ENCODE peak calls at places on chromosome 6, in four cellular contexts. One of them, this sample, is unnamed. For H3K36me3, the result is how much of the 10 kb centered on the place peaks cover.

GRCh38 chr6:46998436-46999017 is 43.6 kb downstream of the ADGRF1 start:
- DNase-seq in tibial nerve: no peak
- DNase-seq in stomach: no peak
- DNase-seq in body of pancreas: no peak
- DNase-seq in this sample: no peak

GRCh38 chr6:90216081-90216977 is 80.3 kb downstream of the BACH2 start:
- DNase-seq in tibial nerve: peak
- DNase-seq in stomach: no peak
- DNase-seq in body of pancreas: peak
- DNase-seq in this sample: peak

GRCh38 chr6:90458353-90459224 is 128.3 kb downstream of the MAP3K7 start:
- DNase-seq in tibial nerve: no peak
- DNase-seq in stomach: no peak
- DNase-seq in body of pancreas: no peak
- DNase-seq in this sample: no peak

GRCh38 chr6:63578757-63579156 is 6.5 kb downstream of the LOC128125822 start:
- DNase-seq in tibial nerve: no peak
- DNase-seq in stomach: no peak
- DNase-seq in body of pancreas: no peak
- DNase-seq in this sample: no peak

GRCh38 chr6:3312604-3313167 is 53.9 kb downstream of the PSMG4 start:
- DNase-seq in tibial nerve: no peak
- DNase-seq in stomach: no peak
- DNase-seq in body of pancreas: no peak
- DNase-seq in this sample: no peak

GRCh38 chr6:161544801-161545490 is 271.1 kb upstream of the AGPAT4 start:
- DNase-seq in tibial nerve: no peak
- DNase-seq in stomach: no peak
- DNase-seq in body of pancreas: no peak
- DNase-seq in this sample: no peak

GRCh38 chr6:128478230-128479047 is 42.0 kb downstream of the PTPRK start:
- DNase-seq in tibial nerve: no peak
- DNase-seq in stomach: no peak
- DNase-seq in body of pancreas: no peak
- DNase-seq in this sample: peak

GRCh38 chr6:113050010-113050893 is 703.1 kb downstream of the RFPL4B start:
- DNase-seq in tibial nerve: no peak
- DNase-seq in stomach: no peak
- DNase-seq in body of pancreas: no peak
- DNase-seq in this sample: no peak

GRCh38 chr6:56851104-56851503 is 103.8 kb upstream of the BEND6 start:
- DNase-seq in tibial nerve: no peak
- DNase-seq in stomach: no peak
- DNase-seq in body of pancreas: no peak
- DNase-seq in this sample: no peak

GRCh38 chr6:101832371-101832770 is 438.9 kb downstream of the GRIK2 start:
- DNase-seq in tibial nerve: no peak
- DNase-seq in stomach: no peak
- DNase-seq in body of pancreas: no peak
- DNase-seq in this sample: no peak

GRCh38 chr6:158042245-158042798 is 60.7 kb downstream of the SYNJ2 start:
- DNase-seq in tibial nerve: no peak
- DNase-seq in stomach: peak
- DNase-seq in body of pancreas: no peak
- DNase-seq in this sample: no peak

GRCh38 chr6:2460216-2460734 is 214.9 kb upstream of the GMDS start:
- DNase-seq in tibial nerve: no peak
- DNase-seq in stomach: no peak
- DNase-seq in body of pancreas: no peak
- DNase-seq in this sample: no peak

GRCh38 chr6:106249658-106250057 is 75.9 kb downstream of the ATG5 start:
- DNase-seq in tibial nerve: no peak
- DNase-seq in stomach: no peak
- DNase-seq in body of pancreas: no peak
- DNase-seq in this sample: no peak

GRCh38 chr6:38443750-38444149 is 196.0 kb downstream of the BTBD9 start:
- DNase-seq in tibial nerve: no peak
- DNase-seq in stomach: no peak
- DNase-seq in body of pancreas: no peak
- DNase-seq in this sample: no peak

GRCh38 chr6:124742971-124743370 is 219.3 kb upstream of the RNF217 start:
- DNase-seq in tibial nerve: no peak
- DNase-seq in stomach: no peak
- DNase-seq in body of pancreas: no peak
- DNase-seq in this sample: no peak

GRCh38 chr6:169647637-169648036 is 54.2 kb downstream of the WDR27 start:
- DNase-seq in tibial nerve: no peak
- DNase-seq in stomach: no peak
- DNase-seq in body of pancreas: no peak
- DNase-seq in this sample: no peak

GRCh38 chr6:37134622-37135191 is 35.2 kb upstream of the PIM1 start:
- DNase-seq in tibial nerve: peak
- DNase-seq in stomach: peak
- DNase-seq in body of pancreas: peak
- DNase-seq in this sample: peak

GRCh38 chr6:50602191-50602810 is 111.0 kb upstream of the TFAP2D start:
- DNase-seq in tibial nerve: peak
- DNase-seq in stomach: no peak
- DNase-seq in body of pancreas: no peak
- DNase-seq in this sample: no peak

GRCh38 chr6:13303668-13304017 is 24.7 kb downstream of the TBC1D7 start:
- DNase-seq in tibial nerve: peak
- DNase-seq in stomach: peak
- DNase-seq in body of pancreas: peak
- DNase-seq in this sample: peak

GRCh38 chr6:116564921-116565872 is 6.1 kb upstream of the RWDD1 start:
- DNase-seq in tibial nerve: no peak
- DNase-seq in stomach: no peak
- DNase-seq in body of pancreas: peak
- DNase-seq in this sample: no peak

GRCh38 chr6:160690458-160690857 is 11.6 kb upstream of the PLG start:
- DNase-seq in tibial nerve: no peak
- DNase-seq in stomach: no peak
- DNase-seq in body of pancreas: no peak
- DNase-seq in this sample: no peak

GRCh38 chr6:10309826-10310405 is 105.0 kb downstream of the TFAP2A start:
- DNase-seq in tibial nerve: no peak
- DNase-seq in stomach: no peak
- DNase-seq in body of pancreas: no peak
- DNase-seq in this sample: no peak

GRCh38 chr6:151702851-151703629 is 104.4 kb upstream of the ESR1 start:
- DNase-seq in tibial nerve: no peak
- DNase-seq in stomach: no peak
- DNase-seq in body of pancreas: no peak
- DNase-seq in this sample: no peak

GRCh38 chr6:51579013-51579412 is 508.4 kb downstream of the PKHD1 start:
- DNase-seq in tibial nerve: no peak
- DNase-seq in stomach: no peak
- DNase-seq in body of pancreas: no peak
- DNase-seq in this sample: no peak

GRCh38 chr6:137776786-137777185 is 90.3 kb upstream of the TNFAIP3 start:
- DNase-seq in tibial nerve: no peak
- DNase-seq in stomach: no peak
- DNase-seq in body of pancreas: no peak
- DNase-seq in this sample: peak

GRCh38 chr6:167141667-167142432 is 15.9 kb downstream of the GPR31 start:
- DNase-seq in tibial nerve: peak
- DNase-seq in stomach: peak
- DNase-seq in body of pancreas: peak
- DNase-seq in this sample: peak

GRCh38 chr6:168179702-168180382 is 100.8 kb upstream of the FRMD1 start:
- DNase-seq in tibial nerve: no peak
- DNase-seq in stomach: no peak
- DNase-seq in body of pancreas: no peak
- DNase-seq in this sample: no peak

DNA sequence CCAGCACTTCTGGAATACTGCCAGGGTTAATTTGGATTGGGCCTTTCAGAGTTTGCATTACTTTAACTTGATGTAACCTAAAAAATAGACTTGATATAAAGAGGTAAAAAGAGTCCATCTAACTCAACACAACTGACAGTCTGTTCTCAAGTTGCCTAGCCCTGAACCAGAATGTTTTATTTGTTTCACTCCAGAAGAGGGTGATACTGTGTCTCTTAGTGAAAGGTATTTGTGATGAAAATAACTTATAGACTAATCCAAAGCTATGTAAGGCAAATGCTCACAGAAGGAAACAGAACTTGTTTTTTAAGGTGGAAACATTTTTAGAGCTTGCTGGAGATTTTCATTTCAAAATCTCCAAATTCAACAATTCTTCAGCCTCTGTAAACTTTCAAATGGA is 469.1 kb upstream of the RUNX2 start:
- DNase-seq in tibial nerve: no peak
- DNase-seq in stomach: no peak
- DNase-seq in body of pancreas: no peak
- DNase-seq in this sample: no peak
- TF ChIP-seq CTCF in tibial nerve: no peak
- TF ChIP-seq CTCF in stomach: no peak
- TF ChIP-seq CTCF in body of pancreas: no peak
- TF ChIP-seq CTCF in this sample: no peak

DNA sequence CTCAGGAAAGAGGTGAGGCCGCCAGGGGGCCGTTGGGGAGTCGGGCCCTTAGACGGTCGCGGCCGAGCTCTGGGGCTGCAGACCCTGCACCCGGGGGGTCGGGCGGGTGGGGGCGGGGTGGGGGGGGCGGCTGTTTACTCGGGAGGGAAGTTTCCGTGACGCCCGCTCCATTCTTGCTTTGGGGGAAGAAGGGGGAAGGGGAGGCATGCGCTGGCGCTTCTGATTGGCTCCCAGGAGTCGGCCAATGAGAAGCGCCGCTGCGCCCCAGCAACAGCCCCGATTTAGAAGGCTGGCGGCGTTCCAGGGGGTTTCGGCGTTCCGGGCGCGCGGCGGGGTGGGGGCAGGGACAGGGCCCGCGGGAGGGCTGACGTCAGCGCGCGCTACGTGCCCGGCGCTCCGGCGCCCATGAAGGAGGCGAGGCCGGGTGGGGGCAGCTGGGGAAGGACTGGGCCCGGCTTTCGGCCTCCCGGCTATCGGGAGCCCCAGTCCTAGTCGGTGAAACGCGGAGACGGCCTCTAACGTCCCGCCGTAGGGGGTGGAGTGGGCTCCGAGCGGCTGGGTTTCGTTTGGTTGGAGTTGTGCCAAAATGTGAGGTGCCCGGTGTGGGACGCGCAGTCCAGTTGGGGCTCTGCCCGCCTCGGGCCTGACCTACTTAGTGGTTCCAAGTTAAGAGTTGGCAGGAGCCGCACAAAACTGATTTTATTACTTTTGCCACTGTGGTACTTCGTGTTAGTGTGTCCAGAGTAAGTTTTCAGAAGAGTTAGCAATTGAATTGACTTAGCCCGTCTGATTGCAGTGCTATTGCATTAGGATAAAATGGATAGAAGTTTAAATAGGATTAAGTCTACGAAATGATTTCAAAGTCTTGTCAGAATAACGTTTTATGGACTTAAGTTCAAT is 1.1 kb downstream of the PNRC1 start:
- DNase-seq in tibial nerve: peak
- DNase-seq in stomach: peak
- DNase-seq in body of pancreas: peak
- DNase-seq in this sample: peak
- TF ChIP-seq POLR2A in tibial nerve: peak
- TF ChIP-seq POLR2A in stomach: peak
- TF ChIP-seq POLR2A in body of pancreas: peak
- TF ChIP-seq POLR2A in this sample: peak

GRCh38 chr6:18142591-18142861 is 12.4 kb downstream of the TPMT start:
- DNase-seq in tibial nerve: no peak
- DNase-seq in stomach: no peak
- DNase-seq in body of pancreas: no peak
- DNase-seq in this sample: no peak

GRCh38 chr6:18136260-18136659 is 13.8 kb upstream of the NHLRC1 start:
- DNase-seq in tibial nerve: no peak
- DNase-seq in stomach: no peak
- DNase-seq in body of pancreas: no peak
- DNase-seq in this sample: no peak

GRCh38 chr6:18141805-18142590 is 12.9 kb downstream of the TPMT start:
- DNase-seq in tibial nerve: no peak
- DNase-seq in stomach: no peak
- DNase-seq in body of pancreas: no peak
- DNase-seq in this sample: no peak

GRCh38 chr6:18139935-18140621 is 14.8 kb downstream of the TPMT start:
- DNase-seq in tibial nerve: no peak
- DNase-seq in stomach: no peak
- DNase-seq in body of pancreas: no peak
- DNase-seq in this sample: peak

GRCh38 chr6:18138906-18139305 is 16.0 kb downstream of the TPMT start:
- DNase-seq in tibial nerve: no peak
- DNase-seq in stomach: no peak
- DNase-seq in body of pancreas: no peak
- DNase-seq in this sample: no peak
- H3K36me3 ChIP-seq in tibial nerve: half or more
- H3K36me3 ChIP-seq in stomach: half or more
- H3K36me3 ChIP-seq in body of pancreas: under half
- H3K36me3 ChIP-seq in this sample: under half

GRCh38 chr6:34526992-34527728 is 29.0 kb downstream of the SPDEF start:
- DNase-seq in tibial nerve: peak
- DNase-seq in stomach: peak
- DNase-seq in body of pancreas: peak
- DNase-seq in this sample: peak
- TF ChIP-seq CTCF in tibial nerve: peak
- TF ChIP-seq CTCF in stomach: peak
- TF ChIP-seq CTCF in body of pancreas: peak
- TF ChIP-seq CTCF in this sample: peak

GRCh38 chr6:6709106-6709505 is 120.6 kb downstream of the LY86 start:
- DNase-seq in tibial nerve: no peak
- DNase-seq in stomach: no peak
- DNase-seq in body of pancreas: no peak
- DNase-seq in this sample: no peak
- TF ChIP-seq POLR2A in tibial nerve: no peak
- TF ChIP-seq POLR2A in stomach: no peak
- TF ChIP-seq POLR2A in body of pancreas: no peak
- TF ChIP-seq POLR2A in this sample: no peak

GRCh38 chr6:15498640-15499039 is 164.2 kb downstream of the DTNBP1 start:
- DNase-seq in tibial nerve: no peak
- DNase-seq in stomach: no peak
- DNase-seq in body of pancreas: no peak
- DNase-seq in this sample: peak
- H3K36me3 ChIP-seq in tibial nerve: under half
- H3K36me3 ChIP-seq in stomach: half or more
- H3K36me3 ChIP-seq in body of pancreas: under half
- H3K36me3 ChIP-seq in this sample: under half

GRCh38 chr6:52663935-52664184 is 7.1 kb upstream of the TMEM14A start:
- DNase-seq in tibial nerve: no peak
- DNase-seq in stomach: no peak
- DNase-seq in body of pancreas: no peak
- DNase-seq in this sample: no peak
- TF ChIP-seq CTCF in tibial nerve: no peak
- TF ChIP-seq CTCF in stomach: no peak
- TF ChIP-seq CTCF in body of pancreas: no peak
- TF ChIP-seq CTCF in this sample: peak

GRCh38 chr6:33248932-33249731 is 22.5 kb downstream of the VPS52 start:
- DNase-seq in tibial nerve: peak
- DNase-seq in stomach: peak
- DNase-seq in body of pancreas: peak
- DNase-seq in this sample: peak
- TF ChIP-seq POLR2A in tibial nerve: peak
- TF ChIP-seq POLR2A in stomach: peak
- TF ChIP-seq POLR2A in body of pancreas: peak
- TF ChIP-seq POLR2A in this sample: peak

This sample was measured in transverse colon.